ENCODE peak calls at places on chromosomes 1 and 21, in six cellular contexts. Y is tibial artery, Z is neural progenitor cell, C is HepG2, S is adrenal gland, A is left lung. V is an unnamed sample.

GRCh38 chr21:36575306-36575705 is 95.4 kb upstream of the CLDN14 start:
- DNase-seq in Y (no peak), Z (no peak), C (no peak), S (no peak), A (no peak), V (no peak)

GRCh38 chr1:201383647-201384405 is 6.3 kb upstream of the TNNT2 start:
- DNase-seq in Y (no peak), Z (no peak), C (no peak), S (no peak), A (no peak), V (no peak)

GRCh38 chr1:88701275-88701674 is 17.2 kb downstream of the PKN2 start:
- DNase-seq in Y (no peak), Z (no peak), C (no peak), S (no peak), A (no peak), V (no peak)

GRCh38 chr1:181445436-181445835 is 37.9 kb upstream of the CACNA1E start:
- DNase-seq in Y (no peak), Z (no peak), C (no peak), S (no peak), A (no peak), V (no peak)

GRCh38 chr1:30378023-30378596 is 345.3 kb downstream of the MATN1 start:
- DNase-seq in Y (no peak), Z (no peak), C (no peak), S (no peak), A (no peak), V (peak)

GRCh38 chr1:92951141-92951582 is 10.1 kb downstream of the DIPK1A start:
- DNase-seq in Y (no peak), Z (no peak), C (peak), S (no peak), A (no peak), V (no peak)

GRCh38 chr1:89882348-89883029 is 61.7 kb downstream of the LRRC8D start:
- DNase-seq in Y (no peak), Z (no peak), C (no peak), S (no peak), A (no peak), V (no peak)

GRCh38 chr1:195899762-195900352 is 708.4 kb downstream of the KCNT2 start:
- DNase-seq in Y (no peak), Z (no peak), C (no peak), S (no peak), A (no peak), V (no peak)

GRCh38 chr1:43452789-43453441 is 816 bp downstream of the HYI start:
- DNase-seq in Y (peak), Z (peak), C (no peak), S (no peak), A (no peak), V (peak)

GRCh38 chr1:50237081-50237480 is 128.4 kb downstream of the ELAVL4 start:
- DNase-seq in Y (no peak), Z (no peak), C (no peak), S (no peak), A (no peak), V (no peak)

GRCh38 chr1:43074244-43074643 is 97.8 kb downstream of the EBNA1BP2 start:
- DNase-seq in Y (no peak), Z (peak), C (peak), S (no peak), A (no peak), V (no peak)

GRCh38 chr1:226985839-226986463 is 45.9 kb downstream of the COQ8A start:
- DNase-seq in Y (no peak), Z (no peak), C (no peak), S (peak), A (no peak), V (no peak)

GRCh38 chr21:37751268-37751975 is 164.8 kb downstream of the KCNJ6 start:
- DNase-seq in Y (no peak), Z (no peak), C (peak), S (no peak), A (no peak), V (no peak)

GRCh38 chr1:206593351-206593925 is 18.8 kb downstream of the EIF2D start:
- DNase-seq in Y (no peak), Z (no peak), C (no peak), S (no peak), A (no peak), V (no peak)

GRCh38 chr1:216900116-216900620 is 176.9 kb upstream of the ESRRG start:
- DNase-seq in Y (no peak), Z (no peak), C (no peak), S (no peak), A (no peak), V (no peak)

GRCh38 chr1:65090406-65090805 is 57.6 kb upstream of the AK4 start:
- DNase-seq in Y (no peak), Z (no peak), C (peak), S (no peak), A (no peak), V (no peak)

GRCh38 chr1:230215049-230215448 is 148.0 kb downstream of the GALNT2 start:
- DNase-seq in Y (peak), Z (peak), C (peak), S (peak), A (no peak), V (no peak)

GRCh38 chr21:15446193-15446592 is 283.6 kb upstream of the USP25 start:
- DNase-seq in Y (peak), Z (no peak), C (no peak), S (peak), A (no peak), V (no peak)

GRCh38 chr1:230825804-230826160 is 42.5 kb downstream of the C1orf198 start:
- DNase-seq in Y (peak), Z (no peak), C (no peak), S (no peak), A (no peak), V (peak)

GRCh38 chr1:17089496-17089895 is 29.8 kb downstream of the PADI2 start:
- DNase-seq in Y (no peak), Z (no peak), C (no peak), S (no peak), A (no peak), V (no peak)

GRCh38 chr1:116352349-116352813 is 20.7 kb upstream of the ATP1A1 start:
- DNase-seq in Y (no peak), Z (no peak), C (no peak), S (no peak), A (no peak), V (no peak)

GRCh38 chr1:150981177-150981804 is 801 bp upstream of the ANXA9 start:
- DNase-seq in Y (no peak), Z (peak), C (peak), S (no peak), A (peak), V (no peak)

GRCh38 chr1:12627308-12627707 is 9.3 kb upstream of the DHRS3 start:
- DNase-seq in Y (no peak), Z (no peak), C (no peak), S (no peak), A (no peak), V (no peak)

GRCh38 chr1:3352084-3352951 is 102.1 kb upstream of the ARHGEF16 start:
- DNase-seq in Y (peak), Z (peak), C (no peak), S (peak), A (no peak), V (peak)

GRCh38 chr1:53292690-53293089 is 35.2 kb downstream of the LRP8 start:
- DNase-seq in Y (no peak), Z (no peak), C (peak), S (no peak), A (no peak), V (no peak)

GRCh38 chr1:57424231-57425027 is 569 bp upstream of the DAB1 start:
- DNase-seq in Y (no peak), Z (peak), C (peak), S (no peak), A (no peak), V (no peak)

GRCh38 chr1:172143384-172144025 is 277.0 kb upstream of the C1orf105 start:
- DNase-seq in Y (no peak), Z (no peak), C (no peak), S (no peak), A (no peak), V (no peak)

GRCh38 chr1:243903904-243904303 is 53.9 kb upstream of the AKT3 start:
- DNase-seq in Y (no peak), Z (peak), C (no peak), S (no peak), A (no peak), V (no peak)

GRCh38 chr21:45086342-45086958 is 12.1 kb downstream of the ADARB1 start:
- DNase-seq in Y (no peak), Z (no peak), C (no peak), S (no peak), A (no peak), V (peak)

GRCh38 chr1:20731057-20731991 is 1.2 kb downstream of the SH2D5 start:
- DNase-seq in Y (no peak), Z (no peak), C (no peak), S (no peak), A (no peak), V (peak)

GRCh38 chr1:247241687-247242086 is 14.2 kb upstream of the VN1R5 start:
- DNase-seq in Y (no peak), Z (no peak), C (no peak), S (no peak), A (no peak), V (no peak)

GRCh38 chr21:36719614-36720013 is 20.7 kb downstream of the SIM2 start:
- DNase-seq in Y (no peak), Z (no peak), C (no peak), S (no peak), A (peak), V (no peak)

GRCh38 chr1:153790996-153791855 is 16.0 kb downstream of the SLC27A3 start:
- DNase-seq in Y (no peak), Z (no peak), C (no peak), S (no peak), A (peak), V (no peak)

GRCh38 chr1:60102691-60103090 is 29.1 kb upstream of the C1orf87 start:
- DNase-seq in Y (no peak), Z (no peak), C (no peak), S (no peak), A (no peak), V (no peak)

GRCh38 chr1:11143401-11143800 is 43.7 kb upstream of the EXOSC10 start:
- DNase-seq in Y (no peak), Z (no peak), C (no peak), S (no peak), A (no peak), V (no peak)

GRCh38 chr21:45638707-45639106 is 4.8 kb upstream of the PCBP3 start:
- DNase-seq in Y (no peak), Z (no peak), C (no peak), S (no peak), A (no peak), V (no peak)

GRCh38 chr1:10080523-10080922 is 47.8 kb downstream of the UBE4B start:
- DNase-seq in Y (no peak), Z (no peak), C (no peak), S (no peak), A (no peak), V (no peak)

GRCh38 chr1:229624906-229625871 is 733 bp downstream of the TAF5L start:
- DNase-seq in Y (peak), Z (peak), C (peak), S (peak), A (peak), V (no peak)

GRCh38 chr1:206106328-206107167 is 10.6 kb downstream of the AVPR1B start:
- DNase-seq in Y (peak), Z (peak), C (peak), S (peak), A (peak), V (peak)

GRCh38 chr1:228405200-228405978 is 1.2 kb downstream of the TRIM11 start:
- DNase-seq in Y (no peak), Z (peak), C (no peak), S (peak), A (peak), V (peak)

GRCh38 chr1:228403231-228403631 is 3.4 kb downstream of the TRIM11 start:
- DNase-seq in Y (no peak), Z (no peak), C (no peak), S (peak), A (peak), V (peak)

GRCh38 chr1:228405979-228406265 is 713 bp downstream of the TRIM11 start:
- DNase-seq in Y (no peak), Z (no peak), C (no peak), S (peak), A (no peak), V (no peak)

GRCh38 chr1:228402638-228403025 is 4.0 kb downstream of the TRIM11 start:
- DNase-seq in Y (no peak), Z (no peak), C (no peak), S (peak), A (peak), V (peak)

GRCh38 chr1:228404107-228404720 is 2.4 kb downstream of the TRIM11 start:
- DNase-seq in Y (no peak), Z (no peak), C (no peak), S (peak), A (peak), V (peak)
- H3K4me3 ChIP-seq in Y (peak), Z (peak), C (no peak), S (no peak), A (no peak), V (no peak)

DNA sequence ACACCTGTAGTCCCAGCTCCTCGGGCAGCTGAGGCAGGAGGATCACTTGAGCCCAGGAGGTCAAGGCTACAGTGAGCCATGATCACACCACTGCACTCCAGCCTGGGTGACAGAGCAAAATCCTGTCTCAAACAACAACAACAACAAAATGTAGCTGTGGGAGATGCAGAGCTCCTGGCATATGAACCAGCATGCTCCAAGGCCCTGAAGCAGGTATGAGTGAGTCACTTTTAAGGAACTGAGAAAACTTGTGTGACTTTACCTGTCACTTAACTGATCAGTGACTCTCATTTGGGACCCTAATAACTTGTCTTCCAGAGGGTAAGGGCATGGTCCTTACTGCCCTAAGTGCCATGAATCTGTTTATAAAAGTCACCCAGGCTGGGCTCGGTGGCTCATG is 19.4 kb upstream of the TMEM222 start:
- DNase-seq in Y (no peak), Z (no peak), C (no peak), S (no peak), A (no peak), V (no peak)
- H3K4me3 ChIP-seq in Y (no peak), Z (no peak), C (no peak), S (no peak), A (no peak), V (no peak)

GRCh38 chr1:213985181-213986019 is 2.4 kb upstream of the PROX1 start:
- DNase-seq in Y (no peak), Z (peak), C (no peak), S (no peak), A (no peak), V (no peak)
- H3K4me3 ChIP-seq in Y (no peak), Z (peak), C (no peak), S (no peak), A (no peak), V (peak)

GRCh38 chr1:1920057-1920607 is 1.1 kb upstream of the TMEM52 start:
- DNase-seq in Y (no peak), Z (no peak), C (no peak), S (no peak), A (no peak), V (no peak)
- H3K4me3 ChIP-seq in Y (peak), Z (peak), C (peak), S (no peak), A (no peak), V (peak)

GRCh38 chr21:42527127-42527488 is 13.5 kb downstream of the SLC37A1 start:
- DNase-seq in Y (no peak), Z (no peak), C (no peak), S (no peak), A (peak), V (no peak)
- H3K4me3 ChIP-seq in Y (no peak), Z (no peak), C (no peak), S (no peak), A (no peak), V (no peak)

GRCh38 chr21:28974531-28975227 is 18.0 kb downstream of the LTN1 start:
- DNase-seq in Y (no peak), Z (no peak), C (no peak), S (no peak), A (no peak), V (no peak)

GRCh38 chr21:28971171-28971570 is 21.5 kb downstream of the LTN1 start:
- DNase-seq in Y (no peak), Z (peak), C (no peak), S (no peak), A (no peak), V (no peak)

GRCh38 chr21:28975401-28975800 is 17.3 kb downstream of the LTN1 start:
- DNase-seq in Y (no peak), Z (no peak), C (no peak), S (no peak), A (no peak), V (no peak)

DNA sequence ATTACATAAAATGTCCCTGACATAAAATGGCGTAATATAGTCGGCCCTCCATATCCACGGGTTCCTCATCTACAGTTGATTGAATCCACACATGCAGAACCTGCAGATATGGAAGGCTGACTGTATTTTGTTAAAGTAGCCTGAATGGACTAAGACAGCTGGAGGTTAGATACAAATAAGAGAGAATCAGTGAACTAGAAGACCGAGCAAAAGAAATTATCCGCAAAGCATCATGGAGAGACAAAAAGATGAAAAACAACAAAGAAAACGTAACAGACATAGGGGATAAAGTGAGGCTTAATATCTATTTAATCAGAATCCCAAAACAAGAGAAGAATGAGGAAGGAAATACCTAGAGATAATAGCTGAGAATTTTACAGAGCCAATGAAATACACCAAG is 20.3 kb downstream of the LTN1 start:
- DNase-seq in Y (no peak), Z (no peak), C (no peak), S (no peak), A (no peak), V (no peak)
- H3K4me3 ChIP-seq in Y (no peak), Z (no peak), C (no peak), S (no peak), A (no peak), V (no peak)

GRCh38 chr1:39659110-39659509 is 12.8 kb downstream of the NT5C1A start:
- DNase-seq in Y (no peak), Z (no peak), C (no peak), S (no peak), A (no peak), V (no peak)

GRCh38 chr1:39655578-39656268 is 16.2 kb downstream of the NT5C1A start:
- DNase-seq in Y (no peak), Z (no peak), C (no peak), S (no peak), A (no peak), V (no peak)

GRCh38 chr1:39656416-39656815 is 15.5 kb downstream of the NT5C1A start:
- DNase-seq in Y (no peak), Z (no peak), C (no peak), S (no peak), A (no peak), V (no peak)

GRCh38 chr1:39657923-39658485 is 13.9 kb downstream of the NT5C1A start:
- DNase-seq in Y (peak), Z (peak), C (peak), S (peak), A (no peak), V (no peak)

GRCh38 chr1:39657402-39657801 is 14.5 kb downstream of the NT5C1A start:
- DNase-seq in Y (no peak), Z (no peak), C (no peak), S (no peak), A (no peak), V (no peak)
- H3K4me3 ChIP-seq in Y (no peak), Z (no peak), C (no peak), S (no peak), A (no peak), V (no peak)

GRCh38 chr1:62672029-62672428 is 16.2 kb downstream of the DOCK7 start:
- DNase-seq in Y (no peak), Z (no peak), C (no peak), S (no peak), A (no peak), V (no peak)

GRCh38 chr1:62673629-62674028 is 14.6 kb downstream of the DOCK7 start:
- DNase-seq in Y (no peak), Z (no peak), C (no peak), S (no peak), A (no peak), V (no peak)

GRCh38 chr1:62682531-62682930 is 5.7 kb downstream of the DOCK7 start:
- DNase-seq in Y (no peak), Z (no peak), C (peak), S (no peak), A (no peak), V (no peak)

DNA sequence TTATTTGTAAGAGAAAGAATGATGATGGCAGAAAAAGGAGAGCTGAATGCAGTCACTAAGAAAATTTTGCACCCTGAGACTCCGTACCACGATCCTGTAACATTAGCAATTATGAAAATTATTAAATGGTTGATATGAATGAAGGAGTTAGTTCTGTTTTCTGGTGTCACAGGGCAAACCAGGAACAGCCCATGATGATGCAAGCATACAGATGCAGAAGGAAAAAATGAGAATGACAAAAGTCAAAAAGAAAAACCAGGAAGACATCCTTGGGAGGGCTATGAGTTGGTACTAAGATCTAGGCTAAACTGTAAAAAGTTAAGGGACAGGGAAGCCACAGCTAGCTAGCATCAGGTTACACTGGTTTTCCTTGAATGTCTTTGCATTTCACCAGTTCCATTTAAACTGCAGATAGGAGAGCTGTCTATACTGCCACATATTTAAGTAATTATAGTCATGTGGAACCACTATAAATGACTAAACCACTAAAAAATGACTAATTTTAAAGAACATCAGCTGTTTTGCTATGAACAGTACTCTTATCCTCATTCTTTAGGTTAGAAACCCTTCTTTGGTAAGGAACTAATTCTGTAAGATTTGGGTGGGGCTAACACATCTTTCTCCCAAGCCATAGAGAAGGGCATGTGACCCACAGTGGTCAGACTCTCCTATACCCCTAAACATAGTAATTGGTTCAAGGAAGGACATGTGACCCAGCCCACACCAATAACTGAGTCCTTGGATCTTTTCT is 11.4 kb downstream of the DOCK7 start:
- DNase-seq in Y (no peak), Z (no peak), C (no peak), S (no peak), A (no peak), V (no peak)
- H3K4me3 ChIP-seq in Y (no peak), Z (no peak), C (no peak), S (no peak), A (no peak), V (no peak)

V was measured in coronary artery.